ENCODE peak calls at places on chromosomes 3 and 15, in nine cellular contexts. I is glutamatergic neuron, D is endothelial cell, Z is fibroblast of the aortic adventitia, T is OCI-LY7, J is tibial artery, L is A549, Q is heart left ventricle, H is fibroblast of lung. V is an unnamed sample.

GRCh38 chr15:31405200-31405929 is 78.7 kb downstream of the KLF13 start:
- DNase-seq in T (peak; percentile 34), L (no peak), D (no peak), Z (peak; percentile 37), H (no peak), J (no peak), I (no peak), Q (no peak), V (peak; percentile 30)

GRCh38 chr3:110383356-110383755 is 688.3 kb upstream of the NECTIN3 start:
- DNase-seq in Z (peak; percentile 2), H (no peak), T (no peak), I (no peak), J (no peak), L (no peak), Q (no peak), D (no peak), V (no peak)

GRCh38 chr3:184381261-184382224 is 1.7 kb downstream of the CHRD start:
- DNase-seq in L (no peak), I (peak; percentile 54), J (peak; percentile 51), T (no peak), Z (no peak), Q (no peak), D (no peak), H (no peak), V (no peak)

GRCh38 chr3:156304406-156304805 is 184.0 kb downstream of the KCNAB1 start:
- DNase-seq in J (no peak), L (no peak), I (no peak), H (peak; percentile 59), Z (peak; percentile 70), Q (no peak), D (no peak), T (no peak), V (no peak)

GRCh38 chr3:172685331-172686214 is 25.3 kb downstream of the NCEH1 start:
- DNase-seq in L (no peak), Z (peak; percentile 41), D (no peak), T (no peak), I (no peak), J (no peak), H (no peak), Q (no peak), V (peak; percentile 85)

GRCh38 chr3:155302476-155302875 is 9.0 kb upstream of the STRIT1 start:
- DNase-seq in Q (no peak), T (no peak), I (no peak), L (no peak), Z (peak; percentile 42), D (no peak), H (peak; percentile 66), J (no peak), V (no peak)

GRCh38 chr3:23834082-23834870 is 28.5 kb downstream of the UBE2E1 start:
- DNase-seq in Z (peak; percentile 16), T (peak; percentile 23), D (no peak), Q (no peak), I (no peak), L (no peak), J (no peak), H (peak; percentile 26), V (no peak)

GRCh38 chr3:177114253-177114652 is 83.0 kb downstream of the TBL1XR1 start:
- DNase-seq in Q (no peak), D (no peak), Z (no peak), J (no peak), H (no peak), T (no peak), L (no peak), I (no peak), V (no peak)

DNA sequence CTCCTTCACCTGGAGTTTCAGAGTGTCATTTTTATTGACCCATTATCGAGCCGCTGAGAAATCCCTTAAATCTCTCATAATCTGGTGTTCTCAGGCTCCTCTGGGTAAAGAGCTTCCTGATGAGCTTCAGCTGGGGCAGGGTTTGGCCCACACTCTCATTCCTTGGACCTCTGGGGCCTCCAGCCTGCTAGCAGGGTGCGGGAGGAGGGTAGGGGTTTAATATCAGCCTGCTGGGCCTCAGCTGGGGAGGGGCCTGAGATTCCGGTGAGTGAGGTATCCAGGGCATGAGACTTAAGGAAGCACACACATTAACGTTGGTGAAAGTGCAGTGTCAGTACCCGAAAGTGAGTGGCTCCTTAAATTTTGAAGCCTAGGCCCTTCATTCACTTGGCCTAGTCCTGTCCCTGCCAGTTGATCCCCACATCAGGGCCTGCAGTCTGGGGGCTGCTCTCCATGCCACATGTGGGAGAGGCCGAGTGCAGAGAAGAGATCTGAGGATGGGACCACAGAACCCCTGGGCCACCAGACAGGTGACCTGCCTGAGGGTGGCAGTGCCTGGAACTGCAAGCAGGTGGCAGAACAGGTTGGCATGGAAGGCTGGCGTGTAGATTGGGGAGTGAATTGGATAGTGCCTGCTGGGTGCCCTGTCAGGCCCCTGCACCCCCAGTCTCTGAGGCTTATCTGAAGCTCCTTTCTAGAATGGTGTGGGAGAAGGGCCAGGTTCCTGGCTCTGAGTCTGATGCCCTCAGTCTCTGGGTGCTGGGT is 16.1 kb downstream of the C3orf18 start:
- DNase-seq in Q (no peak), D (no peak), Z (no peak), J (no peak), H (no peak), I (no peak), T (no peak), L (no peak), V (no peak)
- TF ChIP-seq CTCF in Q (no peak), D (no peak), Z (no peak), J (no peak), H (no peak), I (no peak), T (peak; percentile 18), L (no peak), V (no peak)

GRCh38 chr3:128238100-128238459 is 84.8 kb downstream of the EEFSEC start:
- DNase-seq in Z (no peak), D (no peak), H (no peak), Q (no peak), I (no peak), J (no peak), T (no peak), L (no peak), V (no peak)

GRCh38 chr3:128232421-128233180 is 79.3 kb downstream of the EEFSEC start:
- DNase-seq in Z (no peak), H (no peak), L (no peak), Q (no peak), T (no peak), D (no peak), J (no peak), I (peak; percentile 73), V (no peak)

GRCh38 chr3:128237348-128238099 is 84.2 kb downstream of the EEFSEC start:
- DNase-seq in J (no peak), I (no peak), Z (no peak), H (no peak), T (no peak), Q (no peak), L (no peak), D (no peak), V (no peak)

GRCh38 chr3:128236667-128237066 is 83.4 kb downstream of the EEFSEC start:
- DNase-seq in J (no peak), H (no peak), D (no peak), L (no peak), Q (no peak), I (no peak), T (no peak), Z (no peak), V (no peak)

GRCh38 chr3:128235207-128235933 is 82.1 kb downstream of the EEFSEC start:
- DNase-seq in L (no peak), Z (no peak), T (no peak), Q (no peak), J (no peak), I (no peak), H (no peak), D (no peak), V (no peak)
- TF ChIP-seq CTCF in L (no peak), Z (no peak), T (no peak), Q (no peak), J (no peak), I (no peak), H (no peak), D (no peak), V (no peak)

DNA sequence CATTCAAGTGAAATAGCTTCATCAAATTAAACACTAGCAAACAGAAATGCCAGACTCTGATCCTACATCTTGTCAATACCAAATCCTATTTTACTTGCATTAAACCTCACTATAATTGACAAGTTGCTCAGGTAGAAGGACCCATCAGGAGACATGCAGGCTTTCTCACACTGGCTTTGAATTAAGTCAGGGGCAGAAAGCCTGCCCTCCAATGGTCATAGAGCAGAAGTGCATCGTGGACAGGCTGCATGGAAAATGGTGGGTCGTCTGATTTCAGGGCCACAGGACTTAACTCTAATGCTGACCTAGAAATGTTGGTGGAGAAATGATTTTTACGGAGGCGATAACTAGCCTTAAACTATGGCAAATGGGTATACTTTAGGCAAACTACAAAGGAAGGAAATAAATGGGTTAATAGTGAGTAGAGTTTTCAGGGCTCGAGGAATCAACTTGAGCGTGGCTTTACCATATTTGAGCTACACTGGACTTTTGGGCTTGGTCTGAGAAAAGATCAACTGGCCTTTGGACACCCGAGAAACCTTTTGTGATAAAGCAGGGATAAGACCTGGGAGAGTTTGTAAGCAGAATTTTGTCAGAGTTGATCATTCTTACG is 283.9 kb downstream of the GRM7 start:
- DNase-seq in Z (no peak), Q (no peak), J (no peak), H (no peak), L (peak; percentile 0), T (peak; percentile 44), I (peak; percentile 31), D (peak; percentile 14), V (peak; percentile 45)
- TF ChIP-seq CTCF in Z (no peak), Q (peak; percentile 9), J (no peak), H (no peak), L (peak; percentile 17), T (peak; percentile 81), I (peak; percentile 86), D (peak; percentile 65), V (peak; percentile 54)

GRCh38 chr3:12582730-12583129 is 25.8 kb downstream of the MKRN2 start:
- DNase-seq in Q (no peak), I (no peak), D (no peak), T (no peak), J (no peak), L (no peak), Z (no peak), H (no peak), V (no peak)

GRCh38 chr3:12579456-12579855 is 22.6 kb downstream of the MKRN2 start:
- DNase-seq in T (no peak), I (no peak), L (no peak), Q (no peak), J (no peak), Z (no peak), H (no peak), D (no peak), V (no peak)

GRCh38 chr3:12577379-12577778 is 20.5 kb downstream of the MKRN2 start:
- DNase-seq in I (no peak), D (no peak), Z (no peak), L (no peak), T (no peak), J (no peak), Q (no peak), H (no peak), V (no peak)

GRCh38 chr3:12579919-12580318 is 23.0 kb downstream of the MKRN2 start:
- DNase-seq in Q (no peak), Z (peak; percentile 21), D (no peak), H (peak; percentile 42), J (no peak), L (no peak), I (no peak), T (no peak), V (no peak)

DNA sequence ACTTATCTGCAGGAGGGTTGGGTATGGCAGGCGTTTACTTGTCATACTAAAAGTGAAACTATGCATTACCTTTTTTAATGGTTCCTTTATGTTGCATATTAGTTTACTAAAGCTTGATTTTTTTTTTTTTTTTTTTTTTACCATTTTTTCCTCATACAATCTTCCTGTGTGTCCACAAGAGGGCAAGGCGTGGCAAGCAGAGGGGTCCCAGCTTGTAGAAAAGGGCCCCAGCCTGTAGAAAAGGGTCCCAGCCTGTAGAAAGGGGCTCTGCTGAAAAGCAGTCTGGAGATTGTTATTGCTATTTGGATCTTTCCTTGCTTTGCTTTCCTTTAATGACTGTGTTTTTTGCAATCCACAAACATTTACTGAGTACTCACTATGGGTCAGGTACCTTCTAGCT is 21.9 kb downstream of the MKRN2 start:
- DNase-seq in H (no peak), I (no peak), Z (no peak), L (no peak), T (no peak), Q (no peak), D (no peak), J (no peak), V (no peak)
- TF ChIP-seq CTCF in H (peak; percentile 18), I (peak; percentile 42), Z (peak; percentile 39), L (peak; percentile 5), T (peak; percentile 46), Q (no peak), D (no peak), J (peak; percentile 9), V (peak; percentile 10)

V was measured in MCF 10A.